ENCODE peak calls at places on chromosomes 1 and 21, in six cellular contexts. E is ascending aorta; W is stomach; F is CD8-positive, alpha-beta T cell; K is heart left ventricle; M is HCT116. N is an unnamed sample.
A peak's percentile ranks its signal among the peaks of the same experiment; 100 is the strongest.

GRCh38 chr1:160418483-160418882 is 18.1 kb downstream of the VANGL2 start:
- DNase-seq in E (no peak), W (no peak), F (no peak), K (no peak), M (no peak), N (no peak)

GRCh38 chr1:152440635-152441471 is 26.8 kb upstream of the CRNN start:
- DNase-seq in E (no peak), W (peak; percentile 73), F (peak; percentile 49), K (peak; percentile 66), M (peak; percentile 63), N (peak; percentile 83)

GRCh38 chr1:110262296-110262695 is 52.2 kb downstream of the KCNC4 start:
- DNase-seq in E (no peak), W (no peak), F (no peak), K (no peak), M (no peak), N (no peak)

GRCh38 chr1:204323887-204324286 is 35.8 kb downstream of the PLEKHA6 start:
- DNase-seq in E (no peak), W (no peak), F (no peak), K (no peak), M (no peak), N (no peak)

GRCh38 chr21:41164981-41165650 is 2.8 kb upstream of the BACE2 start:
- DNase-seq in E (no peak), W (peak; percentile 89), F (no peak), K (no peak), M (no peak), N (peak; percentile 37)

GRCh38 chr1:101365881-101366280 is 129.1 kb downstream of the S1PR1 start:
- DNase-seq in E (no peak), W (no peak), F (no peak), K (no peak), M (no peak), N (no peak)

GRCh38 chr1:1352784-1353388 is 3.7 kb upstream of the DVL1 start:
- DNase-seq in E (no peak), W (no peak), F (no peak), K (no peak), M (no peak), N (no peak)

GRCh38 chr1:193663965-193664364 is 477.6 kb upstream of the B3GALT2 start:
- DNase-seq in E (no peak), W (no peak), F (no peak), K (no peak), M (no peak), N (no peak)

GRCh38 chr1:195831789-195832188 is 776.5 kb downstream of the KCNT2 start:
- DNase-seq in E (no peak), W (no peak), F (no peak), K (no peak), M (no peak), N (no peak)

GRCh38 chr1:225581193-225581592 is 71.7 kb downstream of the ENAH start:
- DNase-seq in E (no peak), W (no peak), F (no peak), K (no peak), M (no peak), N (no peak)

GRCh38 chr1:225811622-225812487 is 1.9 kb downstream of the EPHX1 start:
- DNase-seq in E (no peak), W (no peak), F (no peak), K (peak; percentile 46), M (no peak), N (peak; percentile 65)

GRCh38 chr1:39896909-39897685 is 4.6 kb downstream of the MYCL start:
- DNase-seq in E (no peak), W (no peak), F (no peak), K (no peak), M (no peak), N (no peak)

GRCh38 chr21:45893166-45894106 is 88.1 kb upstream of the COL6A1 start:
- DNase-seq in E (no peak), W (no peak), F (no peak), K (no peak), M (no peak), N (no peak)

GRCh38 chr1:81848880-81849500 is 48.3 kb downstream of the ADGRL2 start:
- DNase-seq in E (no peak), W (no peak), F (no peak), K (no peak), M (no peak), N (no peak)

GRCh38 chr1:59596432-59596831 is 218.3 kb upstream of the HOOK1 start:
- DNase-seq in E (no peak), W (no peak), F (no peak), K (peak; percentile 18), M (no peak), N (no peak)

GRCh38 chr1:59592924-59593323 is 221.8 kb upstream of the HOOK1 start:
- DNase-seq in E (no peak), W (no peak), F (no peak), K (no peak), M (no peak), N (no peak)

GRCh38 chr1:59595774-59596173 is 219.0 kb upstream of the HOOK1 start:
- DNase-seq in E (no peak), W (no peak), F (no peak), K (no peak), M (no peak), N (no peak)

GRCh38 chr1:59596956-59597355 is 217.8 kb upstream of the HOOK1 start:
- DNase-seq in E (no peak), W (no peak), F (no peak), K (no peak), M (no peak), N (no peak)

GRCh38 chr1:59593798-59594790 is 220.7 kb upstream of the HOOK1 start:
- DNase-seq in E (no peak), W (no peak), F (no peak), K (no peak), M (no peak), N (no peak)
- H3K27ac ChIP-seq in E (no peak overlapping the region), W (no peak overlapping the region), F (no peak overlapping the region), K (no peak overlapping the region), M (no peak overlapping the region), N (no peak overlapping the region)

GRCh38 chr1:73839922-73840321 is 358.1 kb downstream of the LRRIQ3 start:
- DNase-seq in E (no peak), W (no peak), F (no peak), K (no peak), M (no peak), N (peak; percentile 47)
- H3K4me1 ChIP-seq in E (no peaks in the 10 kb centered on the region), W (no peaks in the 10 kb centered on the region), F (no peaks in the 10 kb centered on the region), K (no peaks in the 10 kb centered on the region), M (no peaks in the 10 kb centered on the region), N (no peaks in the 10 kb centered on the region)

DNA sequence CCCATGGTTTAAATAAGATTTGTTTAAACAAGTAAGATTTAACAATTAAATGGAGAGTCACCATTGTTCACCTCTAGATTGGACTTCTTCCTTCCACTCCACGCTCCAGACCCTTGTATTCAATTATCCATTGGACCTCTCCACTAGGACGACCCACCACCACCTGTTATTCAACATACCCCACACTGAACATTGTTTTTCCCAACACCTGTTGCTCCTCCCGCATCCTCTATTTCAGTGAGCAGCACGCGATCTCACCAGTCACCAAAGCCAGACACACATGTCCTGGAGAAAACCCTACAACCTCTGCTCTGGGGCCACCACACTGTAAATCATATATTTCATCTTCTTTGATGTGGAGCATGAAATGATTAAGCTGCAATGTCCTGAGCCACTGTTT is 28.6 kb downstream of the ATP8B2 start:
- DNase-seq in E (no peak), W (no peak), F (no peak), K (no peak), M (no peak), N (no peak)
- TF ChIP-seq CTCF in E (no peak), W (no peak), F (no peak), K (no peak), M (no peak), N (no peak)

DNA sequence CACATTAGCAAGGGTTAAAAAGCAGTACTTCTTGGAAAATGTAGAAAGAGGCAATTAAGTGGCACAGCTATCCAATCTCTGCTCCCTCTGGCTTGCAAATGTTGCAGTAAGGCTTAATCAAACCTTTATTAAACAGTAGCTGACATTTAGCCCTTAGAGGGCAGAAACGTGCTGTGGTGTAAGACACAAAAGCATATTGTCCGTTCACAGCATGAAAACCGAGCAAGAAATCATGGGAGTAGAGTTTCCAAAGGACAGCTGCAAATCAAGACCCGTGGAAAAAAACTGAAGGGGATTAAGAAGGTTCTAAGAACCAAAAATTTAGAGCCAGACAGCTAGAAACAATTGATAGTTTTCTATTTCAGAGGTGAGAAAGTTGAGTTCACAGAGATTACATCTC is 13.1 kb downstream of the ZP4 start:
- DNase-seq in E (no peak), W (no peak), F (no peak), K (no peak), M (no peak), N (no peak)
- H3K27ac ChIP-seq in E (no peak overlapping the region), W (no peak overlapping the region), F (no peak overlapping the region), K (no peak overlapping the region), M (no peak overlapping the region), N (no peak overlapping the region)